ENCODE peak calls at places on chromosomes 4 and X, in four cellular contexts. One of them, this sample, is unnamed.

GRCh38 chr4:140995058-140995457 is 138.2 kb downstream of the RNF150 start:
- DNase-seq in SK-N-SH: no peak
- DNase-seq in nucleus accumbens: no peak
- DNase-seq in WTC11: no peak
- DNase-seq in this sample: no peak

GRCh38 chr4:75786526-75786925 is 62.1 kb downstream of the USO1 start:
- DNase-seq in nucleus accumbens: no peak
- DNase-seq in WTC11: no peak
- DNase-seq in SK-N-SH: no peak
- DNase-seq in this sample: no peak

GRCh38 chr4:26272654-26273307 is 48.0 kb upstream of the RBPJ start:
- DNase-seq in nucleus accumbens: no peak
- DNase-seq in WTC11: no peak
- DNase-seq in SK-N-SH: no peak
- DNase-seq in this sample: no peak

GRCh38 chr4:112321768-112322684 is 24.9 kb downstream of the ALPK1 start:
- DNase-seq in SK-N-SH: peak; percentile 44
- DNase-seq in nucleus accumbens: no peak
- DNase-seq in WTC11: peak; percentile 72
- DNase-seq in this sample: peak; percentile 47

GRCh38 chr4:156705291-156705690 is 266.3 kb downstream of the PDGFC start:
- DNase-seq in nucleus accumbens: no peak
- DNase-seq in SK-N-SH: no peak
- DNase-seq in WTC11: no peak
- DNase-seq in this sample: no peak

GRCh38 chr4:61638600-61638999 is 438.5 kb downstream of the ADGRL3 start:
- DNase-seq in nucleus accumbens: no peak
- DNase-seq in WTC11: no peak
- DNase-seq in SK-N-SH: no peak
- DNase-seq in this sample: no peak

GRCh38 chr4:113613503-113613902 is 148.0 kb downstream of the CAMK2D start:
- DNase-seq in WTC11: no peak
- DNase-seq in SK-N-SH: no peak
- DNase-seq in nucleus accumbens: no peak
- DNase-seq in this sample: no peak

GRCh38 chrX:125757794-125758564 is 408.1 kb downstream of the DCAF12L2 start:
- DNase-seq in SK-N-SH: no peak
- DNase-seq in nucleus accumbens: no peak
- DNase-seq in WTC11: no peak
- DNase-seq in this sample: no peak

GRCh38 chrX:84144281-84144680 is 43.7 kb downstream of the RPS6KA6 start:
- DNase-seq in nucleus accumbens: no peak
- DNase-seq in SK-N-SH: no peak
- DNase-seq in WTC11: no peak
- DNase-seq in this sample: no peak